ENCODE peak calls at places on chromosomes 4 and X, in eight cellular contexts. A is EH; J is cerebellar cortex; L is Calu3; Z is nephron progenitor cell; X is effector memory CD8-positive, alpha-beta T cell; I is activated T-cell treated with anti-CD3 and anti-CD28 coated beads, Interleukin-2, amount 50 U/mL, for 4 hours; S is bronchial epithelial cell. U is an unnamed sample.
A peak's percentile ranks its signal among the peaks of the same experiment; 100 is the strongest.

GRCh38 chrX:111467896-111468295 is 43.5 kb upstream of the SERTM2 start:
- DNase-seq in A (no peak), J (no peak), L (no peak), Z (no peak), X (no peak), I (no peak), S (no peak), U (no peak)

GRCh38 chrX:2710041-2710471 is 19.0 kb downstream of the CD99 start:
- DNase-seq in A (peak; percentile 88), J (no peak), L (no peak), Z (no peak), X (no peak), I (no peak), S (peak; percentile 93), U (peak; percentile 76)

GRCh38 chr4:187357861-187358260 is 634.2 kb upstream of the FAT1 start:
- DNase-seq in A (no peak), J (no peak), L (no peak), Z (no peak), X (no peak), I (no peak), S (no peak), U (no peak)

GRCh38 chrX:10939384-10939783 is 171.7 kb upstream of the HCCS start:
- DNase-seq in A (peak; percentile 34), J (no peak), L (no peak), Z (no peak), X (no peak), I (no peak), S (peak; percentile 43), U (peak; percentile 77)

GRCh38 chr4:145956288-145956890 is 17.8 kb upstream of the ZNF827 start:
- DNase-seq in A (peak; percentile 51), J (peak; percentile 47), L (peak; percentile 17), Z (peak; percentile 49), X (peak; percentile 34), I (peak; percentile 30), S (no peak), U (peak; percentile 75)

GRCh38 chrX:43560247-43560946 is 95.7 kb upstream of the MAOA start:
- DNase-seq in A (no peak), J (peak; percentile 1), L (no peak), Z (no peak), X (no peak), I (no peak), S (peak; percentile 34), U (no peak)

GRCh38 chr4:24256547-24256946 is 327.8 kb downstream of the DHX15 start:
- DNase-seq in A (no peak), J (no peak), L (no peak), Z (no peak), X (no peak), I (no peak), S (no peak), U (no peak)

GRCh38 chrX:24720036-24720435 is 26.3 kb downstream of the POLA1 start:
- DNase-seq in A (no peak), J (no peak), L (no peak), Z (no peak), X (no peak), I (no peak), S (no peak), U (peak; percentile 6)

GRCh38 chr4:52126946-52127345 is 75.8 kb downstream of the SPATA18 start:
- DNase-seq in A (peak; percentile 10), J (no peak), L (no peak), Z (no peak), X (no peak), I (no peak), S (peak; percentile 15), U (peak; percentile 33)

GRCh38 chr4:179071120-179071519 is 1628.9 kb upstream of the AGA start:
- DNase-seq in A (no peak), J (peak; percentile 75), L (no peak), Z (no peak), X (no peak), I (no peak), S (no peak), U (no peak)

GRCh38 chr4:101282076-101282844 is 65.1 kb downstream of the PPP3CA start:
- DNase-seq in A (no peak), J (no peak), L (no peak), Z (no peak), X (no peak), I (no peak), S (no peak), U (no peak)

GRCh38 chr4:10623241-10623640 is 61.3 kb downstream of the CLNK start:
- DNase-seq in A (no peak), J (no peak), L (no peak), Z (no peak), X (no peak), I (no peak), S (peak; percentile 66), U (peak; percentile 50)

GRCh38 chrX:119935215-119935893 is 8.2 kb downstream of the NKAP start:
- DNase-seq in A (no peak), J (no peak), L (no peak), Z (no peak), X (no peak), I (no peak), S (no peak), U (no peak)

GRCh38 chr4:100935090-100935489 is 412.2 kb downstream of the PPP3CA start:
- DNase-seq in A (peak; percentile 16), J (no peak), L (no peak), Z (no peak), X (no peak), I (no peak), S (peak; percentile 32), U (peak; percentile 44)

GRCh38 chr4:173403051-173403450 is 4.1 kb upstream of the SCRG1 start:
- DNase-seq in A (peak; percentile 68), J (no peak), L (no peak), Z (no peak), X (no peak), I (no peak), S (peak; percentile 46), U (no peak)

GRCh38 chr4:144714166-144714565 is 68.2 kb downstream of the HHIP start:
- DNase-seq in A (no peak), J (no peak), L (no peak), Z (no peak), X (no peak), I (no peak), S (peak; percentile 70), U (peak; percentile 65)

GRCh38 chr4:99759346-99759984 is 57.2 kb upstream of the DAPP1 start:
- DNase-seq in A (no peak), J (no peak), L (no peak), Z (no peak), X (no peak), I (no peak), S (no peak), U (no peak)

GRCh38 chr4:140098481-140099132 is 55.4 kb downstream of the MAML3 start:
- DNase-seq in A (peak; percentile 52), J (no peak), L (peak; percentile 19), Z (no peak), X (no peak), I (no peak), S (peak; percentile 52), U (peak; percentile 79)

GRCh38 chrX:7168366-7168765 is 20.4 kb upstream of the PUDP start:
- DNase-seq in A (peak; percentile 10), J (no peak), L (no peak), Z (no peak), X (no peak), I (no peak), S (no peak), U (no peak)

GRCh38 chr4:174256277-174256713 is 27.2 kb downstream of the FBXO8 start:
- DNase-seq in A (peak; percentile 57), J (no peak), L (no peak), Z (no peak), X (no peak), I (no peak), S (peak; percentile 56), U (peak; percentile 50)

U was measured in PC-3.